ENCODE peak calls at places on chromosome 4, in five cellular contexts. Y is upper lobe of right lung, D is GM12865, A is kidney epithelial cell, F is esophagus squamous epithelium. G is an unnamed sample.
A peak's percentile ranks its signal among the peaks of the same experiment; 100 is the strongest.

GRCh38 chr4:101103381-101104142 is 243.8 kb downstream of the PPP3CA start:
- DNase-seq in Y (no peak), D (peak; percentile 49), A (no peak), F (no peak), G (no peak)

GRCh38 chr4:25779021-25779420 is 83.8 kb downstream of the SEL1L3 start:
- DNase-seq in Y (no peak), D (no peak), A (no peak), F (no peak), G (no peak)

GRCh38 chr4:1472148-1472797 is 66.0 kb upstream of the NKX1-1 start:
- DNase-seq in Y (no peak), D (no peak), A (no peak), F (no peak), G (no peak)

GRCh38 chr4:140448830-140449229 is 21.4 kb upstream of the CLGN start:
- DNase-seq in Y (no peak), D (no peak), A (no peak), F (no peak), G (no peak)

GRCh38 chr4:74395633-74396032 is 30.7 kb downstream of the EREG start:
- DNase-seq in Y (no peak), D (no peak), A (no peak), F (no peak), G (peak; percentile 19)

GRCh38 chr4:143381171-143382118 is 44.8 kb downstream of the GAB1 start:
- DNase-seq in Y (no peak), D (peak; percentile 54), A (peak; percentile 39), F (no peak), G (peak; percentile 75)

GRCh38 chr4:91961504-91961903 is 342.3 kb upstream of the GRID2 start:
- DNase-seq in Y (no peak), D (no peak), A (no peak), F (no peak), G (no peak)

GRCh38 chr4:82975792-82976191 is 34.8 kb downstream of the LIN54 start:
- DNase-seq in Y (no peak), D (no peak), A (no peak), F (no peak), G (no peak)

GRCh38 chr4:8703857-8704495 is 111.4 kb downstream of the CPZ start:
- DNase-seq in Y (peak; percentile 54), D (no peak), A (no peak), F (no peak), G (no peak)

DNA sequence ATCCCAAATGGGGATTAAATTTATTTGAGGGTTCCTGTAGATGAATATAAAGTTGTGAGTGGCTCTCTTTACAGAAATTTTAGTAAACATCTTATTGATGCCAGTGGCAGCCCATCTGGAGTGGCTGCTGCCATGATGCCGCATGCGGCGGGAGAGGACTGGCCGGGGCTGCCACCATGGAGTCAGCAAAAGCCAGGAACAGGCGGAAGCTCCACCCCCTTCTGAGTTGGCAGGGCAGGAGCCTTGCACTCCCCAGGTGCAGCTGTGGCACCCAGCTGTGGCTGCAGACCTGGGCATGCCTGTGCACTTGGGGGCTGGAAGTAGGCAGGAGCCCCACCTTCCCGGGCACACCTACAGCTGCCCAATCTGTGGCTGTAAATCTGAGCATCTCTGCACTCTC is 92.3 kb downstream of the KCNIP4 start:
- DNase-seq in Y (no peak), D (no peak), A (no peak), F (no peak), G (no peak)
- H3K4me3 ChIP-seq in Y (no peak overlapping the region), D (no peak overlapping the region), A (no peak overlapping the region), F (no peak overlapping the region), G (no peak overlapping the region)

GRCh38 chr4:76420311-76420710 is 630 bp downstream of the CCDC158 start:
- DNase-seq in Y (no peak), D (no peak), A (no peak), F (no peak), G (no peak)
- H3K4me3 ChIP-seq in Y (peak overlapping the region; percentile 55), D (no peak overlapping the region), A (no peak overlapping the region), F (peak overlapping the region; percentile 38), G (peak overlapping the region; percentile 43)

GRCh38 chr4:7381221-7381889 is 53.4 kb downstream of the PSAPL1 start:
- DNase-seq in Y (peak; percentile 44), D (no peak), A (no peak), F (no peak), G (no peak)
- H3K4me3 ChIP-seq in Y (no peak overlapping the region), D (no peak overlapping the region), A (no peak overlapping the region), F (no peak overlapping the region), G (no peak overlapping the region)

DNA sequence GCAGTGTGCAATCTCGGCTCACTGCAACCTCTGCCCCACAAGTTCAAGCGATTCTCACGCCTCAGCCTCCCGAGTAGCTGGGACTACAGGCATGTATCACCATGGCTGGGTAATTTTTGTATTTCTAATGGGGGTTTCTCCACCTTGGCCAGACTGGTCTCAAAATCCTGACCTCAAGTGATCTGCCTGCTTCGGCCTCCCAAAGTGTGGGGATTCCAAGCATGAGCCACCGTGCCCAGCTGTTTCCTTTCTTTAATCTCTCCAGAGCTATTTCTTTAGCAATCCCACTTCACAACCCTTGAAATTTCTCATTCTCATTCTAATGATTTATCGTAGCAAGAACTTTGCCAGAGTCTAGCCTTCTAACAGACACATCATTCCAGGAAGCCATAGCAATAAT is 68.5 kb downstream of the RXFP1 start:
- DNase-seq in Y (no peak), D (no peak), A (no peak), F (no peak), G (no peak)
- H3K4me3 ChIP-seq in Y (no peak overlapping the region), D (no peak overlapping the region), A (no peak overlapping the region), F (no peak overlapping the region), G (no peak overlapping the region)

G was measured in astrocyte of the cerebellum.